ENCODE peak calls at places on chromosomes 6 and 20, in six cellular contexts. O is LoVo, N is GM23338, J is AG09319, W is astrocyte, B is skeletal muscle cell. T is an unnamed sample.

GRCh38 chr6:117481278-117481925 is 1.1 kb upstream of the DCBLD1 start:
- DNase-seq in W (no peak), N (peak), O (no peak), B (no peak), J (no peak), T (no peak)

GRCh38 chr6:149636116-149636515 is 12.4 kb downstream of the KATNA1 start:
- DNase-seq in J (peak), B (no peak), W (no peak), N (peak), O (peak), T (peak)

GRCh38 chr20:5863040-5863811 is 87.1 kb downstream of the TRMT6 start:
- DNase-seq in N (no peak), W (peak), O (no peak), J (no peak), B (peak), T (peak)

GRCh38 chr6:4973972-4974885 is 29.6 kb downstream of the RPP40 start:
- DNase-seq in W (peak), J (peak), B (peak), O (no peak), N (peak), T (peak)

GRCh38 chr20:62662422-62662821 is 20.1 kb downstream of the SLCO4A1 start:
- DNase-seq in B (no peak), J (peak), N (no peak), O (no peak), W (peak), T (peak)

GRCh38 chr6:71533939-71534379 is 245.3 kb downstream of the OGFRL1 start:
- DNase-seq in O (peak), W (no peak), N (peak), J (no peak), B (no peak), T (peak)

GRCh38 chr6:166598441-166599138 is 12.1 kb upstream of the RAMACL start:
- DNase-seq in B (peak), W (peak), J (peak), O (no peak), N (no peak), T (peak)

GRCh38 chr6:101296184-101296583 is 97.3 kb upstream of the GRIK2 start:
- DNase-seq in B (peak), O (no peak), J (no peak), W (peak), N (no peak), T (no peak)

GRCh38 chr20:48801197-48801596 is 26.6 kb downstream of the PREX1 start:
- DNase-seq in W (no peak), O (no peak), J (no peak), B (no peak), N (no peak), T (no peak)

GRCh38 chr6:118535176-118535844 is 12.8 kb upstream of the PLN start:
- DNase-seq in N (no peak), W (no peak), J (no peak), O (no peak), B (no peak), T (peak)

GRCh38 chr6:4577406-4577805 is 198.8 kb upstream of the CDYL start:
- DNase-seq in J (peak), B (peak), W (peak), N (no peak), O (no peak), T (peak)

GRCh38 chr6:40585218-40585617 is 1.9 kb downstream of the LRFN2 start:
- DNase-seq in B (no peak), W (no peak), O (no peak), N (no peak), J (no peak), T (no peak)

GRCh38 chr6:154106251-154106650 is 67.2 kb downstream of the OPRM1 start:
- DNase-seq in J (no peak), N (no peak), W (no peak), B (no peak), O (no peak), T (no peak)

GRCh38 chr20:32966881-32967781 is 37.1 kb downstream of the SUN5 start:
- DNase-seq in J (no peak), W (no peak), B (no peak), O (no peak), N (no peak), T (no peak)

GRCh38 chr6:164807125-164807524 is 502.3 kb downstream of the C6orf118 start:
- DNase-seq in J (no peak), B (no peak), N (peak), W (no peak), O (no peak), T (no peak)

GRCh38 chr6:16669227-16669626 is 92.0 kb downstream of the ATXN1 start:
- DNase-seq in B (no peak), J (no peak), N (no peak), W (peak), O (no peak), T (peak)

GRCh38 chr6:102549221-102549874 is 1155.8 kb downstream of the GRIK2 start:
- DNase-seq in W (no peak), J (no peak), O (no peak), N (no peak), B (no peak), T (no peak)

GRCh38 chr6:11433860-11434259 is 103.7 kb upstream of the TMEM170B start:
- DNase-seq in J (no peak), O (no peak), B (no peak), W (no peak), N (no peak), T (peak)

GRCh38 chr20:62500237-62500864 is 24.6 kb upstream of the GATA5 start:
- DNase-seq in J (peak), B (no peak), N (peak), W (peak), O (peak), T (peak)

GRCh38 chr6:44921787-44922186 is 406.3 kb upstream of the RUNX2 start:
- DNase-seq in W (no peak), O (no peak), J (no peak), N (no peak), B (no peak), T (no peak)

GRCh38 chr20:38190166-38190565 is 25.1 kb upstream of the TGM2 start:
- DNase-seq in J (no peak), N (no peak), B (no peak), W (no peak), O (no peak), T (no peak)

GRCh38 chr20:31894980-31895675 is 24.7 kb downstream of the TTLL9 start:
- DNase-seq in B (peak), W (peak), O (no peak), N (peak), J (no peak), T (peak)

GRCh38 chr6:44353336-44353735 is 10.9 kb downstream of the SPATS1 start:
- DNase-seq in J (no peak), B (no peak), W (no peak), O (peak), N (no peak), T (peak)

GRCh38 chr6:135909737-135910387 is 58.4 kb downstream of the PDE7B start:
- DNase-seq in B (no peak), O (peak), N (peak), J (no peak), W (no peak), T (peak)